ENCODE peak calls at places on chromosome 11, in six cellular contexts. U is SJSA1; S is lower lobe of right lung; R is psoas muscle; Z is CD8-positive, alpha-beta T cell; X is aorta. C is an unnamed sample.

GRCh38 chr11:33445761-33446161 is 188.6 kb downstream of the HIPK3 start:
- DNase-seq in U (no peak), S (no peak), R (no peak), Z (no peak), X (no peak), C (no peak)

GRCh38 chr11:32918427-32918826 is 25.8 kb downstream of the QSER1 start:
- DNase-seq in U (no peak), S (no peak), R (no peak), Z (no peak), X (no peak), C (no peak)

GRCh38 chr11:117470576-117470975 is 142.9 kb downstream of the CEP164 start:
- DNase-seq in U (no peak), S (no peak), R (no peak), Z (no peak), X (no peak), C (no peak)

GRCh38 chr11:66727282-66727882 is 1.6 kb downstream of the SPTBN2 start:
- DNase-seq in U (no peak), S (no peak), R (peak; percentile 39), Z (no peak), X (no peak), C (no peak)

GRCh38 chr11:126153999-126154398 is 57.5 kb downstream of the RPUSD4 start:
- DNase-seq in U (no peak), S (no peak), R (no peak), Z (no peak), X (no peak), C (no peak)

GRCh38 chr11:112965601-112966125 is 4.4 kb downstream of the NCAM1 start:
- DNase-seq in U (no peak), S (no peak), R (peak; percentile 16), Z (no peak), X (no peak), C (no peak)

GRCh38 chr11:9028591-9028990 is 24.8 kb upstream of the NRIP3 start:
- DNase-seq in U (no peak), S (no peak), R (no peak), Z (no peak), X (no peak), C (no peak)

GRCh38 chr11:75259711-75260110 is 19.1 kb downstream of the TPBGL start:
- DNase-seq in U (no peak), S (no peak), R (no peak), Z (no peak), X (peak; percentile 37), C (no peak)

GRCh38 chr11:63020671-63021255 is 5.1 kb upstream of the SLC22A8 start:
- DNase-seq in U (no peak), S (no peak), R (no peak), Z (no peak), X (no peak), C (no peak)

GRCh38 chr11:116390963-116391362 is 381.8 kb downstream of the BUD13 start:
- DNase-seq in U (no peak), S (no peak), R (no peak), Z (no peak), X (no peak), C (peak; percentile 20)

DNA sequence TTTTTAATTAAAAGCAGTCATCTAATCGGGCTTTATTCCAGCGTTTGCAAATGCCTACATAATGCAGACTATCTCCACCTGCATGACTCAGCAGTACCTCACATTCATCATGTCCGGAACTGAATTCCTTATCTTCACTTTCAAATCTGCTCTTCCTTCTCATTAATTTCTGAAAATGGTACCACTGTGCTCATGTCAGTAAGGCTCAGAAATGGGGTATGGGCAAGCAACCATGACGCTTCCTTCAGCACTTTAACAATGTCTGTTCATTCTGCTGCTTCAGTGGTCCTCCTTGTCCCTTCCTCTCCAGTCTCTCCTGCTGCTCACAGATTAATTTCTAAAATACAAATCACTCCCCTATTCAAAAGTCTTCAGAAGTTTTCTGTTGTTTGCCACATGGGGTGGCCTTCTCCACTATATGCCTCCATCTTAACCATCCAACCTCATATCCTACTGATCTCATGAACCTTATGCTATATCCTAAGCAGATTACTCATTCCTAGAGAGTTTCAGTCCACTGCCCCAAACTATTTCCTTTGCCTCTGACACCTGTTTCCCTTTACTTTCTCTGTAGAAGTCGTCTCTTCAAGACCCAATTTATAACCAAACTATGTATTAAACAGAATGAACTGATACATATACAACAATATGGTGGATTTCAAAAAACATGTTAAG is 7.0 kb downstream of the GTF2H1 start:
- DNase-seq in U (no peak), S (no peak), R (no peak), Z (no peak), X (no peak), C (no peak)
- H3K27ac ChIP-seq in U (no peak overlapping the region), S (no peak overlapping the region), R (no peak overlapping the region), Z (no peak overlapping the region), X (no peak overlapping the region), C (no peak overlapping the region)

GRCh38 chr11:128516467-128516778 is 70.9 kb downstream of the ETS1 start:
- DNase-seq in U (no peak), S (no peak), R (no peak), Z (no peak), X (no peak), C (no peak)
- H3K27ac ChIP-seq in U (peak overlapping the region; percentile 64), S (peak overlapping the region; percentile 53), R (peak overlapping the region; percentile 5), Z (peak overlapping the region; percentile 91), X (no peak overlapping the region), C (no peak overlapping the region)

GRCh38 chr11:65537620-65538231 is 12.8 kb downstream of the SCYL1 start:
- DNase-seq in U (peak; percentile 52), S (no peak), R (no peak), Z (no peak), X (no peak), C (no peak)

GRCh38 chr11:65538232-65538914 is 13.5 kb downstream of the SCYL1 start:
- DNase-seq in U (peak; percentile 56), S (no peak), R (peak; percentile 21), Z (no peak), X (no peak), C (no peak)

GRCh38 chr11:65539401-65540289 is 14.8 kb downstream of the SCYL1 start:
- DNase-seq in U (no peak), S (no peak), R (no peak), Z (peak; percentile 12), X (no peak), C (no peak)

GRCh38 chr11:65540290-65541092 is 15.6 kb downstream of the SCYL1 start:
- DNase-seq in U (peak; percentile 94), S (peak; percentile 95), R (peak; percentile 89), Z (peak; percentile 88), X (peak; percentile 93), C (peak; percentile 74)

GRCh38 chr11:65538915-65539374 is 14.1 kb downstream of the SCYL1 start:
- DNase-seq in U (no peak), S (no peak), R (peak; percentile 22), Z (no peak), X (no peak), C (no peak)
- H3K27ac ChIP-seq in U (no peak overlapping the region), S (no peak overlapping the region), R (peak overlapping the region; percentile 84), Z (no peak overlapping the region), X (no peak overlapping the region), C (no peak overlapping the region)

DNA sequence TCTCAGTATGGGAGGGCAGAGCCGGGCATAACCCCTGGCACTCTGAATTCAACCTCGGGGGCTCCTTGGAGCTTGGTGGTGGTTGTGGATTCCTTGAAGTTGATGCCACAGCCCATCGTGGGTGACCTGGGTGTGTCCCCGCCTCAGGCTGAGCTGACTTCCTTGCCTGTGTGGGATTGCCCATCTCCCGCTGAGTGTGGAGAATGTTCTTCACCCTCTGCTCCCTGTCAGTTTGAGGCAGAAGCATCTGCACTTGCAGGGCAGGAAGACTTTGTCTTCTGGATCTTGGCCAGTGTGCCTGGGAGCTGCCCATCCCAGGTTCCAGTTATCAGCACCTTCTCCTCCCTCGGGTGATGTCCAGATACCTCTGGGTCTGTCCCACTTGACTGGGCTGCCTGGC is 25.3 kb downstream of the CD82 start:
- DNase-seq in U (no peak), S (no peak), R (no peak), Z (no peak), X (no peak), C (no peak)
- H3K27ac ChIP-seq in U (no peak overlapping the region), S (peak overlapping the region; percentile 65), R (peak overlapping the region; percentile 74), Z (no peak overlapping the region), X (no peak overlapping the region), C (peak overlapping the region; percentile 44)

C was measured in caudate nucleus.